ENCODE peak calls at places on chromosomes 4 and X, in four cellular contexts. C is CD4-positive, alpha-beta T cell; W is prostate gland; N is thyroid gland. E is an unnamed sample.
A peak's percentile ranks its signal among the peaks of the same experiment; 100 is the strongest.

GRCh38 chr4:36081185-36081584 is 163.1 kb downstream of the ARAP2 start:
- DNase-seq in C (no peak), W (no peak), N (no peak), E (no peak)

GRCh38 chr4:155248002-155248896 is 39.8 kb downstream of the NPY2R start:
- DNase-seq in N (no peak), W (no peak), C (no peak), E (no peak)

GRCh38 chr4:112003508-112003907 is 141.7 kb upstream of the FAM241A start:
- DNase-seq in C (no peak), W (no peak), N (no peak), E (no peak)

GRCh38 chr4:145481942-145482208 is 222 bp downstream of the SMAD1 start:
- DNase-seq in W (no peak), N (no peak), C (no peak), E (no peak)

GRCh38 chr4:110527156-110527555 is 51.2 kb downstream of the ENPEP start:
- DNase-seq in C (peak; percentile 2), N (no peak), W (no peak), E (no peak)

GRCh38 chrX:36019164-36019563 is 99.6 kb downstream of the CFAP47 start:
- DNase-seq in W (no peak), C (no peak), N (no peak), E (no peak)

GRCh38 chrX:106397788-106398538 is 213.8 kb upstream of the RADX start:
- DNase-seq in C (no peak), W (no peak), N (no peak), E (no peak)

GRCh38 chr4:96593422-96593821 is 753.5 kb downstream of the PDHA2 start:
- DNase-seq in N (no peak), W (no peak), C (no peak), E (no peak)

GRCh38 chrX:35289952-35290351 is 347.4 kb downstream of the FAM47B start:
- DNase-seq in N (no peak), C (no peak), W (no peak), E (no peak)

GRCh38 chrX:155188786-155189185 is 27.5 kb upstream of the VBP1 start:
- DNase-seq in C (no peak), W (no peak), N (no peak), E (no peak)

GRCh38 chr4:148344382-148344781 is 97.8 kb downstream of the NR3C2 start:
- DNase-seq in C (no peak), W (no peak), N (peak; percentile 49), E (no peak)

GRCh38 chrX:40047485-40047884 is 50.3 kb downstream of the BCOR start:
- DNase-seq in W (no peak), N (no peak), C (no peak), E (no peak)

GRCh38 chrX:11484290-11484689 is 181.4 kb downstream of the ARHGAP6 start:
- DNase-seq in C (no peak), N (no peak), W (no peak), E (no peak)
- TF ChIP-seq CTCF in C (no peak), N (no peak), W (no peak), E (no peak)

GRCh38 chr4:41064953-41065352 is 149.4 kb downstream of the APBB2 start:
- DNase-seq in C (no peak), W (no peak), N (no peak), E (no peak)

GRCh38 chr4:41058426-41058825 is 155.9 kb downstream of the APBB2 start:
- DNase-seq in N (no peak), C (no peak), W (no peak), E (no peak)

GRCh38 chr4:41061482-41062185 is 152.7 kb downstream of the APBB2 start:
- DNase-seq in N (no peak), W (no peak), C (no peak), E (no peak)

GRCh38 chr4:41057456-41057855 is 156.9 kb downstream of the APBB2 start:
- DNase-seq in N (no peak), C (no peak), W (no peak), E (peak; percentile 48)

DNA sequence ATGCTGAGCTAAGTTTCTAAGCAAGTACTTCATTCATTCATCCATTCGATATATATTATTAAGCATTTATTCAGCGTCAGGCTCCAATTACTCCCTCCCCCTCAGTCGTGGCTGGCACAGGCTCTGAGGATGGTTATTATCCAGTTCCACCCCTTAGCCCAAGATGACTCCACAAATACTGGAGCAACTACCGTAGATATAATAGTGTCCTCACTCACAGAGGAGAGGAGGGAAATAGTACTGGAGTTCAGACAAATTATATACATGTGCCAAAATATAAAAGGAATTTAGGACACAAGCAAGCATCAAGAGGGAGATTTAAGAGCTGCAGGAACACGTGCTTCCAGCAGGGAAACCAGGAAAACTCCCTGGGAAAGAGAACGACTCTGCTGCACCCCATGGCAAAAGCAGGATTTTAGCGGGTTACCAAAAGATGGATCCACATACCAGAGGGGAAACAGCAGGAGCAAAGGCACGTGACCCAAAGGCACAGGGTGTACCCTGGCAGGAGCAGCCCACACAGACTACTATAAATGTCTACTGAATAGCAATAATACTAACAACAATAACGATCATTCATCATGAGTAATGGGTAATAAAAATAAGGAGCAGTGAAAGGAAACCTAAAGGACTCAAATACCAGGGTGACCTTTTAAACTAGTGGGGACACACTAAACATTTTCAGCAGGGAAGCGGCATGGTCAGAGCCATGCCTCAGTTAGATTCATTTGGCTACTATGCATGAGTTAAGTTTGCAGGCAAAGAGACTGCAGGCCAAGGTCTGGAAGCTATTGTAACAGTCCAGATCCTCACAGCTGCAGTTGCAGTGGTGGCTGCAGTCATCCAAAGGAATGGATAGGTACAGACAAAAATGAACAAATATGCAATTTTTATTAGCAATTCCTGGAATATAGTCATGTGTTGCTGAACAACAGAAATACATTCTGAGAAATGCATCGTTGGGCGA is 153.7 kb downstream of the APBB2 start:
- DNase-seq in C (no peak), N (no peak), W (peak; percentile 9), E (no peak)
- TF ChIP-seq CTCF in C (no peak), N (no peak), W (no peak), E (no peak)

GRCh38 chr4:3392319-3392718 is 49.4 kb upstream of the HGFAC start:
- DNase-seq in W (no peak), N (no peak), C (no peak), E (no peak)

GRCh38 chr4:3388461-3389185 is 53.1 kb upstream of the HGFAC start:
- DNase-seq in N (peak; percentile 61), C (no peak), W (no peak), E (peak; percentile 38)

GRCh38 chr4:3391422-3391821 is 50.3 kb upstream of the HGFAC start:
- DNase-seq in C (no peak), W (no peak), N (no peak), E (no peak)

GRCh38 chr4:3389186-3389878 is 52.4 kb upstream of the HGFAC start:
- DNase-seq in W (no peak), N (no peak), C (no peak), E (no peak)

GRCh38 chr4:3389879-3390840 is 51.6 kb upstream of the HGFAC start:
- DNase-seq in W (no peak), C (no peak), N (no peak), E (no peak)
- TF ChIP-seq CTCF in W (no peak), C (no peak), N (no peak), E (no peak)

GRCh38 chr4:62410371-62411003 is 1210.4 kb downstream of the ADGRL3 start:
- DNase-seq in N (no peak), C (no peak), W (no peak), E (no peak)

GRCh38 chr4:62407534-62407933 is 1207.4 kb downstream of the ADGRL3 start:
- DNase-seq in N (no peak), C (no peak), W (no peak), E (no peak)

GRCh38 chr4:62408467-62408866 is 1208.3 kb downstream of the ADGRL3 start:
- DNase-seq in W (no peak), N (no peak), C (no peak), E (no peak)
- TF ChIP-seq CTCF in W (no peak), N (no peak), C (no peak), E (no peak)

GRCh38 chr4:40980318-40980883 is 230.6 kb downstream of the NSUN7 start:
- DNase-seq in N (no peak), C (no peak), W (no peak), E (no peak)
- TF ChIP-seq CTCF in N (peak; percentile 44), C (no peak), W (peak; percentile 21), E (peak; percentile 23)

GRCh38 chrX:69615779-69616519 is at the start of gene EDA:
- DNase-seq in C (peak; percentile 44), N (peak; percentile 88), W (peak; percentile 78), E (peak; percentile 29)

GRCh38 chrX:69614896-69615295 is 1.0 kb upstream of the EDA start:
- DNase-seq in C (no peak), W (no peak), N (no peak), E (no peak)

GRCh38 chrX:69616520-69617203 is 749 bp downstream of the EDA start:
- DNase-seq in C (no peak), N (peak; percentile 39), W (no peak), E (no peak)

GRCh38 chrX:69615323-69615722 is 590 bp upstream of the EDA start:
- DNase-seq in C (no peak), N (no peak), W (no peak), E (no peak)

GRCh38 chrX:69618803-69619202 is 2.9 kb downstream of the EDA start:
- DNase-seq in W (peak; percentile 4), N (peak; percentile 20), C (no peak), E (no peak)
- TF ChIP-seq CTCF in W (no peak), N (peak; percentile 48), C (peak; percentile 17), E (peak; percentile 38)